ENCODE peak calls at places on chromosomes 6 and 20, in ten cellular contexts. U, S, Y, P, D, W, R, X, M and K are unnamed samples.

GRCh38 chr20:34311118-34312023 is 8.2 kb upstream of the AHCY start:
- DNase-seq in U (no peak), S (peak; percentile 53), Y (no peak), P (no peak), D (peak; percentile 95), W (no peak), R (no peak), X (peak; percentile 86), M (no peak), K (no peak)

GRCh38 chr20:2652724-2653510 is 485 bp downstream of the NOP56 start:
- DNase-seq in U (no peak), S (no peak), Y (peak; percentile 80), P (no peak), D (peak; percentile 59), W (peak; percentile 7), R (peak; percentile 36), X (peak; percentile 12), M (no peak), K (no peak)

GRCh38 chr20:11271319-11271718 is 597.5 kb upstream of the JAG1 start:
- DNase-seq in U (no peak), S (no peak), Y (no peak), P (no peak), D (no peak), W (no peak), R (no peak), X (no peak), M (no peak), K (no peak)

GRCh38 chr6:31203345-31203979 is 33.0 kb upstream of the POU5F1 start:
- DNase-seq in U (no peak), S (no peak), Y (no peak), P (peak; percentile 55), D (peak; percentile 66), W (peak; percentile 26), R (peak; percentile 85), X (peak; percentile 55), M (no peak), K (no peak)

GRCh38 chr6:23154159-23154558 is 584.8 kb downstream of the HDGFL1 start:
- DNase-seq in U (no peak), S (no peak), Y (no peak), P (no peak), D (no peak), W (no peak), R (peak; percentile 95), X (no peak), M (no peak), K (no peak)

GRCh38 chr20:50189681-50190250 is 864 bp upstream of the CEBPB start:
- DNase-seq in U (peak; percentile 78), S (peak; percentile 81), Y (peak; percentile 85), P (peak; percentile 48), D (peak; percentile 91), W (no peak), R (peak; percentile 55), X (peak; percentile 88), M (no peak), K (no peak)

GRCh38 chr6:136137008-136137689 is 113.0 kb downstream of the MTFR2 start:
- DNase-seq in U (no peak), S (no peak), Y (no peak), P (no peak), D (no peak), W (peak; percentile 63), R (no peak), X (no peak), M (no peak), K (no peak)

GRCh38 chr20:53692465-53693067 is 98.9 kb upstream of the ZNF217 start:
- DNase-seq in U (no peak), S (no peak), Y (no peak), P (no peak), D (no peak), W (peak; percentile 86), R (no peak), X (peak; percentile 26), M (no peak), K (no peak)

GRCh38 chr6:165308926-165309731 is at the start of gene C6orf118:
- DNase-seq in U (peak; percentile 58), S (peak; percentile 76), Y (peak; percentile 56), P (no peak), D (no peak), W (peak; percentile 83), R (no peak), X (no peak), M (no peak), K (no peak)

GRCh38 chr6:140320081-140320798 is 945.8 kb upstream of the CITED2 start:
- DNase-seq in U (no peak), S (no peak), Y (no peak), P (no peak), D (no peak), W (no peak), R (no peak), X (no peak), M (no peak), K (no peak)

GRCh38 chr6:35327349-35328027 is 14.9 kb upstream of the PPARD start:
- DNase-seq in U (peak; percentile 67), S (peak; percentile 56), Y (peak; percentile 72), P (peak; percentile 80), D (peak; percentile 70), W (peak; percentile 67), R (peak; percentile 80), X (peak; percentile 76), M (peak; percentile 61), K (no peak)

GRCh38 chr6:148423601-148424270 is 81.1 kb downstream of the SASH1 start:
- DNase-seq in U (no peak), S (no peak), Y (no peak), P (no peak), D (no peak), W (peak; percentile 16), R (no peak), X (no peak), M (no peak), K (no peak)

GRCh38 chr20:5090191-5090590 is 29.6 kb downstream of the PCNA start:
- DNase-seq in U (no peak), S (no peak), Y (no peak), P (no peak), D (no peak), W (peak; percentile 10), R (peak; percentile 31), X (no peak), M (no peak), K (no peak)

GRCh38 chr20:23200914-23201313 is 114.8 kb upstream of the CD93 start:
- DNase-seq in U (peak; percentile 68), S (no peak), Y (peak; percentile 69), P (no peak), D (peak; percentile 28), W (peak; percentile 47), R (no peak), X (peak; percentile 46), M (no peak), K (no peak)

GRCh38 chr6:28312939-28313338 is 23.0 kb downstream of the ZSCAN31 start:
- DNase-seq in U (no peak), S (no peak), Y (no peak), P (no peak), D (no peak), W (no peak), R (no peak), X (no peak), M (no peak), K (no peak)

GRCh38 chr6:121810346-121811032 is 375.0 kb downstream of the GJA1 start:
- DNase-seq in U (no peak), S (no peak), Y (no peak), P (no peak), D (no peak), W (no peak), R (no peak), X (no peak), M (no peak), K (no peak)

GRCh38 chr20:40279390-40279789 is 409.6 kb downstream of the MAFB start:
- DNase-seq in U (no peak), S (no peak), Y (no peak), P (no peak), D (peak; percentile 27), W (peak; percentile 65), R (no peak), X (peak; percentile 13), M (no peak), K (no peak)

DNA sequence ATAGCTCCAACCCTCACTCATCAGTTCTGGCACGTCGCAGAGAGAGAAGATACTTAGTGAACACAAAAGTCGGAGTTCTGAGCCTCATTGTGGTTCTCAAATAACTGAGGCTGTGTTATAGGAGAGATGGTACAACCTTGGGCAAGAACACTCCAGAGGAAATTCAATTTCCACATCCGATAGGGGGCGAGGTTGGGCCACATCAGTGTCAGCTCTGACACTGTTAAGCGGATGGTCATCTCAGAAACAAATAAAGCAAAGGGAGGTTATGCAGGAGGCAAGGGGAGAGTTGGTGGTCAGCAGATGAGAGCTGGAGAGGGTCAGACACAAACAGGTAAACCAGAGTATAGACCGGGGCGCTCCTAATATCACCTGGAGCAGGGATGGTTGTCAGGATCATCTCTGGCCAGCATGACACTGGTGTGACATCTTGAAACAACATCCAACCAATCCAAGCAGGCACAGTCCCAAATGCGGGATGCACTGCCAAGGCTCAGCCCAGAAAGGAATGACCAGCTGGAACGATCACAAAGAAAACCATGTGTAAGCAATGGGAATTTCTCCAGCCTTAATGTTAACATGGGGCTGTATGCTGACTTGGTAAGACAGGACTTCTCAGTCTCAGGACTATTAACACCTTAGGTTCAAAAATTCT is 331.8 kb downstream of the HACE1 start:
- DNase-seq in U (no peak), S (no peak), Y (no peak), P (no peak), D (peak; percentile 52), W (peak; percentile 77), R (peak; percentile 29), X (peak; percentile 45), M (no peak), K (no peak)
- TF ChIP-seq CTCF in U (no peak), S (no peak), Y (peak; percentile 15), P (no peak), D (peak; percentile 23), W (peak; percentile 45), R (peak; percentile 36), X (peak; percentile 39), M (no peak), K (peak; percentile 41)

GRCh38 chr20:62708591-62709536 is at the start of gene NTSR1:
- DNase-seq in U (no peak), S (no peak), Y (no peak), P (no peak), D (no peak), W (no peak), R (no peak), X (no peak), M (no peak), K (no peak)
- TF ChIP-seq CTCF in U (no peak), S (no peak), Y (no peak), P (no peak), D (no peak), W (no peak), R (no peak), X (no peak), M (no peak), K (no peak)

DNA sequence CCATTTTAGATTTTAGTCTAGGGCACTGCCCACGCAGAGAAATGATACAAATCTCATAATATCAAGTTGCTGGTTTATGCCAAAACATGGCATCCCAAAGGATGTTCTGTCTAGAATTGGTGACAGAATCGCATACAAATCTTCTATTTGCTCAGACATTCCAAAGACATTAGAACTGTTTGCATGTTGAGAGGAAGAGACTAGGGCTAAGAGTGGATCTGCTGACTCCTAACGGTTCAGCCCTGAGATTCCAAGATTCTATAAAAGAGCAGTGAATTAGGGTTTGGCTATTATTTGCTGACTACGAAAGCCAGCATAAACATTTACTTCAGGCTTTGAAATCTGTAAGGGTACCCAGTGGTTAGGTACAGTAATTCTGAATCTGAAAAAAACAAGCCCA is 3.6 kb downstream of the EPB41L2 start:
- DNase-seq in U (no peak), S (no peak), Y (no peak), P (no peak), D (no peak), W (peak; percentile 40), R (no peak), X (no peak), M (no peak), K (no peak)
- TF ChIP-seq CTCF in U (no peak), S (no peak), Y (no peak), P (no peak), D (no peak), W (peak; percentile 8), R (no peak), X (no peak), M (no peak), K (peak; percentile 45)

GRCh38 chr6:37261198-37261597 is 3.3 kb upstream of the TMEM217 start:
- DNase-seq in U (no peak), S (no peak), Y (no peak), P (no peak), D (no peak), W (no peak), R (no peak), X (no peak), M (no peak), K (no peak)
- TF ChIP-seq CTCF in U (no peak), S (no peak), Y (no peak), P (no peak), D (no peak), W (no peak), R (no peak), X (no peak), M (no peak), K (no peak)